ENCODE peak calls at places on chromosome 5, in seven cellular contexts. J, K, Z, V, M, I and T are unnamed samples. For H3K4me1, the result is how much of the 10 kb centered on the place peaks cover.

GRCh38 chr5:95812100-95812472 is 10.4 kb downstream of the GLRX start:
- DNase-seq in Z (peak), M (peak), J (no peak), K (peak), V (no peak), I (no peak), T (no peak)

GRCh38 chr5:93062548-93062947 is 518.5 kb downstream of the NR2F1-AS1 start:
- DNase-seq in I (no peak), V (no peak), K (no peak), M (peak), J (peak), Z (no peak), T (no peak)

GRCh38 chr5:119411935-119412623 is 40.2 kb upstream of the HSD17B4 start:
- DNase-seq in Z (peak), I (peak), K (peak), J (peak), M (peak), V (no peak), T (no peak)

GRCh38 chr5:138725885-138726457 is 27.3 kb upstream of the CTNNA1 start:
- DNase-seq in V (no peak), I (peak), Z (no peak), K (no peak), J (no peak), M (no peak), T (no peak)

GRCh38 chr5:132271251-132272246 is 14.1 kb downstream of the PDLIM4 start:
- DNase-seq in Z (peak), I (no peak), K (no peak), M (no peak), J (peak), V (peak), T (peak)

GRCh38 chr5:76622973-76623596 is at the start of gene F2RL2:
- DNase-seq in I (no peak), Z (no peak), K (no peak), M (peak), J (no peak), V (no peak), T (no peak)

GRCh38 chr5:140642718-140643117 is 3.5 kb downstream of the TMCO6 start:
- DNase-seq in J (no peak), Z (peak), V (no peak), I (no peak), M (peak), K (no peak), T (no peak)

GRCh38 chr5:139636975-139637408 is 11.2 kb upstream of the CXXC5 start:
- DNase-seq in I (no peak), K (no peak), M (no peak), Z (no peak), V (no peak), J (no peak), T (no peak)

GRCh38 chr5:120734033-120734432 is 269.9 kb downstream of the PRR16 start:
- DNase-seq in M (no peak), V (no peak), I (no peak), Z (no peak), K (no peak), J (no peak), T (no peak)

GRCh38 chr5:8553364-8553763 is 684.4 kb downstream of the MTRR start:
- DNase-seq in M (no peak), Z (no peak), J (no peak), V (no peak), I (no peak), K (no peak), T (no peak)

GRCh38 chr5:74605759-74606158 is 34.8 kb downstream of the ENC1 start:
- DNase-seq in V (no peak), M (no peak), Z (no peak), J (no peak), I (no peak), K (no peak), T (no peak)

GRCh38 chr5:76477576-76477975 is 74.5 kb downstream of the IQGAP2 start:
- DNase-seq in Z (no peak), V (no peak), I (no peak), M (no peak), J (no peak), K (no peak), T (no peak)

GRCh38 chr5:179819296-179820126 is 1.2 kb upstream of the SQSTM1 start:
- DNase-seq in J (peak), V (peak), M (peak), K (peak), I (peak), Z (peak), T (peak)

GRCh38 chr5:54985301-54986268 is at the start of gene ESM1:
- DNase-seq in Z (no peak), V (no peak), J (peak), K (no peak), M (peak), I (no peak), T (no peak)

GRCh38 chr5:134784241-134784920 is 25.8 kb downstream of the DDX46 start:
- DNase-seq in J (no peak), Z (no peak), I (no peak), V (no peak), K (no peak), M (peak), T (no peak)

GRCh38 chr5:130066644-130067043 is 162.4 kb downstream of the CHSY3 start:
- DNase-seq in Z (peak), M (no peak), K (peak), I (no peak), J (no peak), V (no peak), T (no peak)

GRCh38 chr5:58072202-58072791 is 387.6 kb downstream of the PLK2 start:
- DNase-seq in Z (no peak), I (no peak), M (peak), J (no peak), K (no peak), V (no peak), T (no peak)

GRCh38 chr5:143259254-143259605 is 144.3 kb downstream of the NR3C1 start:
- DNase-seq in V (no peak), M (no peak), I (no peak), Z (no peak), J (no peak), K (no peak), T (no peak)

GRCh38 chr5:127838661-127839060 is 135.5 kb downstream of the CCDC192 start:
- DNase-seq in V (no peak), K (no peak), I (no peak), J (no peak), M (peak), Z (no peak), T (no peak)

GRCh38 chr5:82901281-82901888 is 175.8 kb downstream of the TMEM167A start:
- DNase-seq in I (no peak), K (no peak), V (no peak), J (no peak), M (no peak), Z (no peak), T (no peak)

GRCh38 chr5:10679336-10679988 is 81.6 kb downstream of the DAP start:
- DNase-seq in K (no peak), Z (no peak), J (no peak), V (no peak), I (no peak), M (no peak), T (no peak)

GRCh38 chr5:79173626-79174025 is 62.0 kb downstream of the BHMT start:
- DNase-seq in Z (no peak), K (no peak), I (no peak), J (peak), M (no peak), V (no peak), T (no peak)

GRCh38 chr5:172086312-172086975 is 80.0 kb upstream of the FBXW11 start:
- DNase-seq in V (no peak), K (no peak), Z (no peak), I (no peak), J (no peak), M (no peak), T (no peak)

GRCh38 chr5:80198920-80199319 is 56.9 kb downstream of the SERINC5 start:
- DNase-seq in Z (no peak), V (no peak), I (no peak), M (no peak), J (no peak), K (no peak), T (no peak)

GRCh38 chr5:80193421-80193820 is 62.4 kb downstream of the SERINC5 start:
- DNase-seq in K (no peak), M (no peak), V (no peak), I (no peak), Z (no peak), J (peak), T (no peak)

GRCh38 chr5:80195837-80196400 is 59.9 kb downstream of the SERINC5 start:
- DNase-seq in V (no peak), M (no peak), Z (no peak), I (no peak), K (no peak), J (no peak), T (no peak)

GRCh38 chr5:80194470-80194869 is 61.4 kb downstream of the SERINC5 start:
- DNase-seq in V (no peak), K (no peak), Z (no peak), I (no peak), M (no peak), J (no peak), T (no peak)

GRCh38 chr5:80198399-80198798 is 57.4 kb downstream of the SERINC5 start:
- DNase-seq in K (no peak), M (no peak), Z (no peak), V (no peak), J (no peak), I (no peak), T (no peak)
- H3K4me3 ChIP-seq in K (no peak), M (no peak), Z (no peak), V (no peak), J (no peak), I (no peak), T (no peak)

GRCh38 chr5:40486437-40487270 is 193.1 kb upstream of the PTGER4 start:
- DNase-seq in V (no peak), J (no peak), Z (peak), K (no peak), I (no peak), M (no peak), T (no peak)
- H3K4me1 ChIP-seq in V (under half), J (under half), Z (under half), K (under half), I (under half), M (under half), T (under half)

DNA sequence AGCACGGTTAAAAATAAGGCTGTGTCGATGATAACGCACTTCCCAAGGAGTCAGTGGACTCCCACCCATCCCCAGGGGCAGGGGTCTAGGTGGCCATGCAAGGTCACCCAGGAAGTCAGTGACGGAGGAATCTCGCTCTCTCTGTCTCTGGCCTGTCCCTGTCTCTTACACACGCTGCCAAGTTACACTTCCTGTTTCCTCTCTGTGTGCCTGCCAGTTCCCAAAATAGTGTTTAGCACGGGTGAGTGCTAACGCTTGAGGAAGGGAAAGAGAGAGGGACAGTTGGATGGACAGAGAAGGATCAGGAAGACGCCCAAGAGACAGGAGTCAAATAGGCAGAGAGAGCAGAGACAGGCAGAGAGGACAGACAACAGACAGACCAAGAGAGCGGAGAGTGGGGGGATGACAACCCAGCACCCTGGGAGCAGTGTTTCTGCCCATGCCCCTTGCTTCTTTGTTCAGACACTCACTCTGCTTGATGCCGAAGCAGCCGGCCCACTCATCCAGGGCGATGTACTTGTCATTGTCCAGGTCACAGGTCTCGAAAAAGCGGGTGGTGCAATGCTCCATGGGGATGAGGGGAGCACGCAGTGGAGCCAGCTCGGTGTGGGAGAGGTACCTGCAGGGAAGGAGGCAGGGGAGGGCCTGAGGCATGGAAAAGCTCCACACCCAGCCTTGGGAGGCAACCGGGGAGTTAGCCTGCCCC is 22.9 kb downstream of the SPARC start:
- DNase-seq in Z (no peak), M (no peak), I (no peak), J (no peak), K (peak), V (no peak), T (no peak)
- H3K4me3 ChIP-seq in Z (no peak), M (no peak), I (no peak), J (no peak), K (peak), V (no peak), T (no peak)

GRCh38 chr5:30103056-30104020 is 1090.1 kb upstream of the CDH6 start:
- DNase-seq in Z (no peak), J (peak), M (peak), I (no peak), K (no peak), V (no peak), T (no peak)

GRCh38 chr5:30100148-30100547 is 1093.3 kb upstream of the CDH6 start:
- DNase-seq in K (no peak), J (no peak), Z (no peak), V (no peak), I (no peak), M (no peak), T (no peak)

GRCh38 chr5:30099634-30100033 is 1093.9 kb upstream of the CDH6 start:
- DNase-seq in Z (no peak), V (no peak), J (peak), K (no peak), I (no peak), M (peak), T (no peak)

GRCh38 chr5:30100929-30101328 is 1092.6 kb upstream of the CDH6 start:
- DNase-seq in K (no peak), V (no peak), J (peak), I (no peak), M (no peak), Z (no peak), T (no peak)

GRCh38 chr5:30102185-30102584 is 1091.3 kb upstream of the CDH6 start:
- DNase-seq in Z (no peak), V (no peak), K (no peak), M (no peak), I (no peak), J (no peak), T (no peak)
- H3K4me1 ChIP-seq in Z (under half), V (under half), K (under half), M (under half), I (under half), J (half or more), T (under half)

DNA sequence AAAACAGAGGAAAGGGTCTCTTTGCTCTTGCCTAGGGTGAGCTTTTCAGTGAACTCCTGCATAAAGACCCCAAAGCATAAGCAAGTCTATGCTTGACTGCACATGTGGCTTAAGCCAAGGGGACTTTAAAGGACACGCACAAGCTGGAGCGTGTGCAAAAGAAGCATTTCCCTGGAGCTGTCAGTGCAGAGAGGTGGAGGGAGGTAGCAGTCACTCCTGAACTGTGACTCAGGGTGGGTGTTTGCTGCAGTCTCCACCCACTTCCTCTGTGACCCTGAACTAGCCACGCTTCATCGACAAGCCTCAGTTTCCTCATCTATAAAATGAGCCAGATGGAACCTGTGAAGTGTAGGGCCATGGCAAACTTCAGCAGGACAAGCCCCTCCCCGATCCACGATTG is 72.4 kb downstream of the PDZD2 start:
- DNase-seq in V (no peak), Z (no peak), M (no peak), J (no peak), I (no peak), K (no peak), T (no peak)
- H3K4me3 ChIP-seq in V (no peak), Z (no peak), M (no peak), J (no peak), I (no peak), K (no peak), T (no peak)